ENCODE peak calls at places on chromosomes 6 and 20, in four cellular contexts. N is GM23248, X is mesenchymal stem cell, I is endodermal cell. T is an unnamed sample. For H3K4me1, the result is how much of the 10 kb centered on the place peaks cover.

GRCh38 chr6:26414281-26414680 is 12.2 kb downstream of the BTN3A1 start:
- DNase-seq in N (no peak), X (no peak), I (no peak), T (no peak)

GRCh38 chr6:150290429-150290828 is 78.4 kb upstream of the IYD start:
- DNase-seq in N (peak), X (no peak), I (no peak), T (no peak)

GRCh38 chr6:147161974-147162495 is 42.2 kb upstream of the STXBP5 start:
- DNase-seq in N (peak), X (peak), I (no peak), T (no peak)

GRCh38 chr6:14210077-14210476 is 92.5 kb downstream of the CD83 start:
- DNase-seq in N (no peak), X (no peak), I (no peak), T (no peak)

GRCh38 chr20:58458342-58459057 is 56.7 kb downstream of the APCDD1L start:
- DNase-seq in N (no peak), X (peak), I (no peak), T (no peak)

GRCh38 chr6:37119387-37119886 is 50.5 kb upstream of the PIM1 start:
- DNase-seq in N (no peak), X (no peak), I (no peak), T (no peak)

GRCh38 chr6:107355659-107356058 is 103.7 kb downstream of the PDSS2 start:
- DNase-seq in N (no peak), X (no peak), I (no peak), T (no peak)

GRCh38 chr6:56040875-56041274 is 165.5 kb upstream of the BMP5 start:
- DNase-seq in N (peak), X (no peak), I (no peak), T (no peak)

GRCh38 chr6:4611441-4612129 is 164.6 kb upstream of the CDYL start:
- DNase-seq in N (peak), X (peak), I (no peak), T (no peak)

GRCh38 chr6:148044261-148044731 is 298.3 kb upstream of the SASH1 start:
- DNase-seq in N (no peak), X (no peak), I (no peak), T (no peak)

GRCh38 chr6:168197636-168198301 is 118.8 kb upstream of the FRMD1 start:
- DNase-seq in N (no peak), X (no peak), I (peak), T (no peak)

GRCh38 chr6:36955671-36956070 is 1.1 kb downstream of the PI16 start:
- DNase-seq in N (no peak), X (no peak), I (no peak), T (no peak)

GRCh38 chr6:150251566-150252186 is 108.8 kb downstream of the PPP1R14C start:
- DNase-seq in N (no peak), X (peak), I (no peak), T (no peak)

GRCh38 chr6:141675957-141676356 is 456.8 kb upstream of the GJE1 start:
- DNase-seq in N (peak), X (peak), I (no peak), T (no peak)

GRCh38 chr6:146968041-146968760 is 236.0 kb upstream of the STXBP5 start:
- DNase-seq in N (peak), X (peak), I (no peak), T (no peak)

GRCh38 chr6:170025341-170026271 is 265.3 kb downstream of the DLL1 start:
- DNase-seq in N (no peak), X (no peak), I (peak), T (peak)

GRCh38 chr6:166382933-166383816 is at the start of gene MPC1:
- DNase-seq in N (peak), X (peak), I (peak), T (peak)

GRCh38 chr6:166382500-166382932 is 224 bp downstream of the MPC1 start:
- DNase-seq in N (no peak), X (no peak), I (no peak), T (peak)

GRCh38 chr6:166381733-166382499 is 824 bp downstream of the MPC1 start:
- DNase-seq in N (peak), X (peak), I (peak), T (peak)

GRCh38 chr6:166379800-166380199 is 2.9 kb downstream of the MPC1 start:
- DNase-seq in N (no peak), X (no peak), I (no peak), T (no peak)

DNA sequence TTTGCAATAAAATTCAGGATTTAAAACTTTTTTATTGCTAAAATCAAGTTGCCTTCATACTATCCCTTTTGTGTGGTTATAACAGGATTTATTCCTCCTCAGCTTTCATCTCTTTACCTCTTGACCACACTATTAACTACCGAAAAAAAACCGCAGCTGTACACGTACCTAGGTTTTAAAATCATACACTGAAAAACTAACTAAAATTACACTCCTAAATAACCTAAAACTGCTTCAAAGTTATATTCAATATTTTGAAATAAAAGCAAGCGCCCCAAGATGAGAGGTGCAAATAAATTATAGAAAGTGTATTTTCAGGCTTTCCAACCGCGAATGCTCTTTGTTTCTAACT is 1.4 kb downstream of the MPC1 start:
- DNase-seq in N (no peak), X (no peak), I (no peak), T (no peak)
- H3K4me3 ChIP-seq in N (peak), X (peak), I (peak), T (peak)

GRCh38 chr20:10489853-10490627 is 54.9 kb downstream of the SLX4IP start:
- DNase-seq in N (no peak), X (no peak), I (no peak), T (no peak)
- H3K27ac ChIP-seq in N (no peak), X (no peak), I (peak), T (no peak)

DNA sequence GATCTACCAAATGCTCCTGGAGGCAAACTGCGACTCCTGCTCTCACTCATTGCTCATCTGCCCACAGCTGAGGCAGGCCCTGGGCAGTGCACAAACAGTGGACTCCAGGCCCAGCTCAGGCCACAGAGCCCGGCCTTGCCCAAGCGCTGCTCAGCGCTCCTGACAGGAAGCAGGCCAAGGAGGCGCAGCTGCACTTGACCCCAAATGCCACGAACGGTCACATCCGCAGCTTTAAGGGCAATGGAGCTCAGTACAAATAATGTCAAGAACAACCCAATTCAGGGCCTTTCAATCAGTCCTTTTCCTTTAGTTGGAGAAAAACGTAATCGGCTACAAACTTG is 33.8 kb downstream of the RRBP1 start:
- DNase-seq in N (no peak), X (peak), I (no peak), T (peak)
- H3K4me1 ChIP-seq in N (under half), X (half or more), I (under half), T (under half)

GRCh38 chr6:138105446-138105845 is 1.8 kb downstream of the PERP start:
- DNase-seq in N (no peak), X (no peak), I (no peak), T (no peak)

GRCh38 chr6:138103876-138104275 is 3.3 kb downstream of the PERP start:
- DNase-seq in N (no peak), X (no peak), I (no peak), T (no peak)

GRCh38 chr6:138105880-138106664 is 1.1 kb downstream of the PERP start:
- DNase-seq in N (peak), X (peak), I (peak), T (no peak)

GRCh38 chr6:138106665-138107077 is 548 bp downstream of the PERP start:
- DNase-seq in N (no peak), X (no peak), I (no peak), T (no peak)

GRCh38 chr6:138104618-138105213 is 2.5 kb downstream of the PERP start:
- DNase-seq in N (no peak), X (no peak), I (no peak), T (no peak)
- H3K4me3 ChIP-seq in N (no peak), X (no peak), I (peak), T (no peak)

DNA sequence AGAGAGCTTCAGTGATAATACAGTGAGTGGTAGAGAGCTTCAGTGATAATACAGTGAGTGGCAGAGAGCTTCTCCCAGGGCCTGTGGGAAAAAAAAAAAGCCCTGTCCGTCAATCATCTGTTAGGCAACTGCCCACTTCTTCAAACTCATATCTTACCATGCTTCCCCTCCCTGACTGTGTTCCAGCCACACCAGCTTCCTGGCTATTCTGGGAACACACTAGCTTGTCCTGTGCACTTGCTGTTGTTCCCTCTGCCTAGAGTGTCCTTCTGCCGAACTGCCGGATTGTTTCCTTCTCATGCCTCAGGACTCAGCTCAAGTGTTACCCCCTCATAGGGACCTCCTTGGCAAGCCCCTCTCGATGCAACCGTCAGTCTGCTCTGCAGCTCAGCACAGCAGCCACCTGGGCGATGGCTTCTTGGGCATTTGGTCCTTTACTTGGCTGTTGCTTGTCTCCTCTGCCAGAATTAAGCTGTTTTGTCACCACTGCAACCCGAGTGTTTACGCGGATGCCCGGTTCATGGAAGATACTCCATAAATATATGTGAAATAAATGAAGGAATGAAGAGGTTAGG is 91.1 kb upstream of the EYA2 start:
- DNase-seq in N (no peak), X (no peak), I (no peak), T (no peak)
- H3K27ac ChIP-seq in N (no peak), X (no peak), I (no peak), T (no peak)

DNA sequence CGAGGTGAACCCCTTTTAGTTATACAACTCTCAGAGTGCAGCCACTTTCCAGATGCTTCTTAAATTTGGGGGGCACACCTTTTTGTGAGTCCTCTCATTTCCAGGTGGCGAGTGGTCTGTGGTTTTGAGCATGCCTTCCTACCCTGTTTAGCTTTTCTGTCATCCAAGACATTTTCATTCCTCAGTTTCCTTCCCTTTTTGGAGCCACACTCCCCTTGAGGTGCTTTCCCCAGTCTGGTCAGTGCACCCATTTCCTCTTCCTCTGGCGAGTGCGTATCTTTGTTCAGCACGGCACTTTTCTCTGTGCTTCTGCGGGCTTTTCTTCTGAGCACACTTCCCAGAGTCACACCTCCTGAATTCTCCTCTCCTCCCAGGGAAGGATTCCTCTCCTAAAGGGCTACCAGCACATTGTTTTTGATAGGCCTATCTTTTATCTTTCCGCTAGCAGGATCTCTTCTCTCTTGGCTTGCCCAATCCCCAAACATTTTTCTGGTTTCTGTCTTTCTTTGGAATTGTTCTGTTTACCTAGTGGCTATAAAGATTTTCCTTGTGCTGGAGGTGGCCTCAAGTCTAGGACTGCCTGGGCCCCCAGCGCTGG is 1.4 kb downstream of the PHF20 start:
- DNase-seq in N (peak), X (peak), I (peak), T (no peak)
- H3K4me1 ChIP-seq in N (under half), X (under half), I (under half), T (under half)

DNA sequence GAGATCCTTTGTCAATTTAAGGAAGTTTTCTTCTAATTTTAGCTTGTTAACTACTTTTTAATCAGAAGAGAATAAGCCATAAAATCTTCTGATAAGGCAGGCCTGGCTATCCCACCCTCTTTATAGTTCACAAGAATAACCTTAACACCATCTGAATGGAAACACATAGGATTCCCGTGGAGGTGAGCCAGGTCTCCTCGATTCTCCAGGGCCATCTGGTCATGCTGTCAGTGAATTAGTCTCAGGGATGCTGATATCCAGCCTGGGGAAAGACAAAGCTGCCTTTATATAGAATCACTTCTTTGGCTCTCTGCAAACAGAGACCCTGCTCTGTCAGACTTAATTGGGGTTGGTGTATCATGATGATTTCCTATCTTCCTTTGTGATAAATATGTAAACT is 30.1 kb upstream of the TAGAP start:
- DNase-seq in N (no peak), X (no peak), I (peak), T (no peak)
- H3K4me3 ChIP-seq in N (no peak), X (no peak), I (no peak), T (no peak)

DNA sequence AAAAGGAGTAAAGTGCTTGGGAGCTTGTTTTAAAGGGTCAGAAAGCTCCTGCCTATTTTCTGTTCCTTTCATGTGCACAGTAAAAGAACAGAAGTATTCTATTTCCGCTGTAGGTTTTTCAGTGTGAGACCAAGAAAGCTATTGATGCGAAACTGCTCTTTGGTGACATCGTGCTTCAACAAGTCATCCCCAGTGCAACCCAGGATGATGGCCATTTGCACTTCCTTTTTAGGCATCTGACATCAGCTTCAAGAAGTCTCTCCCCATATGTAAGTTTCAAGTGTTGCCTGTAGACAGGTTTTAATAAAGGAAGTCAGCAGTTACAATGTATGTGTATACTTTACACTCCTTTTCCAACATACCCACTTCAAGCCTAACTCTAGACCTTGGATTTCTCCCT is 131.6 kb downstream of the RFX6 start:
- DNase-seq in N (no peak), X (no peak), I (no peak), T (no peak)
- H3K27ac ChIP-seq in N (no peak), X (no peak), I (no peak), T (no peak)

GRCh38 chr20:4086771-4087677 is 71.7 kb upstream of the RNF24 start:
- DNase-seq in N (no peak), X (no peak), I (no peak), T (no peak)
- H3K4me1 ChIP-seq in N (under half), X (under half), I (under half), T (under half)